ENCODE peak calls at places on chromosomes 2 and 18, in six cellular contexts. D is tibial nerve, V is A549, A is HepG2, L is ovary, G is H1. W is an unnamed sample. For H3K4me1, the result is how much of the 10 kb centered on the place peaks cover.

GRCh38 chr2:658426-658825 is 18.8 kb downstream of the TMEM18 start:
- DNase-seq in D (no peak), L (no peak), V (no peak), A (no peak), G (no peak), W (no peak)

GRCh38 chr18:54159916-54160315 is 64.6 kb downstream of the MBD2 start:
- DNase-seq in D (no peak), G (no peak), V (no peak), L (no peak), A (no peak), W (no peak)

GRCh38 chr2:20578895-20579825 is 71.7 kb downstream of the HS1BP3 start:
- DNase-seq in D (peak), V (peak), G (no peak), A (peak), L (peak), W (peak)

GRCh38 chr18:58335223-58335622 is 291.2 kb downstream of the NEDD4L start:
- DNase-seq in G (no peak), D (no peak), A (no peak), V (no peak), L (no peak), W (no peak)

GRCh38 chr18:23231340-23232021 is 96.2 kb downstream of the CABLES1 start:
- DNase-seq in D (peak), G (no peak), A (no peak), V (no peak), L (peak), W (no peak)

GRCh38 chr18:59395226-59396175 is 36.4 kb upstream of the LMAN1 start:
- DNase-seq in L (no peak), V (no peak), G (no peak), A (no peak), D (no peak), W (no peak)

GRCh38 chr18:59070181-59070912 is 69.3 kb upstream of the SEC11C start:
- DNase-seq in V (peak), L (peak), A (peak), D (peak), G (peak), W (peak)

GRCh38 chr2:241984658-241985057 is 115.1 kb downstream of the RTP5 start:
- DNase-seq in A (no peak), D (no peak), G (no peak), L (no peak), V (no peak), W (no peak)

GRCh38 chr2:24313744-24314632 is 46.3 kb downstream of the ITSN2 start:
- DNase-seq in D (no peak), G (no peak), A (no peak), V (no peak), L (no peak), W (no peak)

GRCh38 chr2:1742680-1743395 is 1.5 kb downstream of the PXDN start:
- DNase-seq in G (peak), A (no peak), D (peak), V (peak), L (peak), W (peak)

GRCh38 chr2:130388221-130388907 is 32.5 kb downstream of the PTPN18 start:
- DNase-seq in V (no peak), L (no peak), A (no peak), G (no peak), D (no peak), W (no peak)

GRCh38 chr2:207357216-207357615 is 172.5 kb upstream of the CREB1 start:
- DNase-seq in V (no peak), D (no peak), G (no peak), A (no peak), L (no peak), W (no peak)

GRCh38 chr2:101057051-101057933 is 55.2 kb downstream of the RPL31 start:
- DNase-seq in V (no peak), A (no peak), G (no peak), L (no peak), D (no peak), W (no peak)

GRCh38 chr2:88451647-88452150 is 794 bp downstream of the FOXI3 start:
- DNase-seq in G (peak), V (no peak), A (no peak), L (no peak), D (no peak), W (no peak)

GRCh38 chr2:429142-429541 is 141.3 kb upstream of the ALKAL2 start:
- DNase-seq in G (no peak), V (no peak), D (no peak), L (no peak), A (no peak), W (peak)

GRCh38 chr2:237978058-237978712 is 11.4 kb downstream of the UBE2F start:
- DNase-seq in G (no peak), V (no peak), D (peak), A (no peak), L (no peak), W (no peak)

GRCh38 chr18:13269599-13270011 is 51.0 kb downstream of the LDLRAD4 start:
- DNase-seq in D (no peak), A (no peak), L (peak), V (no peak), G (no peak), W (no peak)

GRCh38 chr2:143493339-143493738 is 364.1 kb downstream of the ARHGAP15 start:
- DNase-seq in G (no peak), D (no peak), A (no peak), L (no peak), V (no peak), W (no peak)

GRCh38 chr2:199303814-199304213 is 153.9 kb downstream of the SATB2 start:
- DNase-seq in D (no peak), L (no peak), G (no peak), A (no peak), V (no peak), W (no peak)

GRCh38 chr2:204027105-204027504 is 90.5 kb downstream of the ICOS start:
- DNase-seq in D (no peak), L (no peak), G (no peak), A (no peak), V (no peak), W (no peak)

GRCh38 chr18:6396843-6397242 is 17.9 kb downstream of the L3MBTL4 start:
- DNase-seq in A (no peak), G (no peak), L (no peak), V (no peak), D (no peak), W (no peak)
- TF ChIP-seq EP300 in A (no peak), G (no peak), L (no peak), V (no peak), D (no peak), W (no peak)

GRCh38 chr2:197137826-197138480 is 172.6 kb downstream of the ANKRD44 start:
- DNase-seq in L (no peak), G (no peak), A (no peak), V (no peak), D (no peak), W (no peak)

GRCh38 chr2:197136452-197136851 is 174.1 kb downstream of the ANKRD44 start:
- DNase-seq in D (no peak), A (no peak), V (no peak), G (no peak), L (no peak), W (no peak)

GRCh38 chr2:197138513-197138912 is 172.1 kb downstream of the ANKRD44 start:
- DNase-seq in D (no peak), A (no peak), V (no peak), G (no peak), L (no peak), W (no peak)

GRCh38 chr2:197135806-197136205 is 174.8 kb downstream of the ANKRD44 start:
- DNase-seq in L (no peak), V (no peak), G (no peak), A (no peak), D (no peak), W (no peak)

GRCh38 chr2:197137234-197137633 is 173.3 kb downstream of the ANKRD44 start:
- DNase-seq in D (no peak), G (no peak), A (no peak), L (no peak), V (no peak), W (no peak)
- H3K4me1 ChIP-seq in D (under half), G (under half), A (under half), L (under half), V (under half), W (under half)

DNA sequence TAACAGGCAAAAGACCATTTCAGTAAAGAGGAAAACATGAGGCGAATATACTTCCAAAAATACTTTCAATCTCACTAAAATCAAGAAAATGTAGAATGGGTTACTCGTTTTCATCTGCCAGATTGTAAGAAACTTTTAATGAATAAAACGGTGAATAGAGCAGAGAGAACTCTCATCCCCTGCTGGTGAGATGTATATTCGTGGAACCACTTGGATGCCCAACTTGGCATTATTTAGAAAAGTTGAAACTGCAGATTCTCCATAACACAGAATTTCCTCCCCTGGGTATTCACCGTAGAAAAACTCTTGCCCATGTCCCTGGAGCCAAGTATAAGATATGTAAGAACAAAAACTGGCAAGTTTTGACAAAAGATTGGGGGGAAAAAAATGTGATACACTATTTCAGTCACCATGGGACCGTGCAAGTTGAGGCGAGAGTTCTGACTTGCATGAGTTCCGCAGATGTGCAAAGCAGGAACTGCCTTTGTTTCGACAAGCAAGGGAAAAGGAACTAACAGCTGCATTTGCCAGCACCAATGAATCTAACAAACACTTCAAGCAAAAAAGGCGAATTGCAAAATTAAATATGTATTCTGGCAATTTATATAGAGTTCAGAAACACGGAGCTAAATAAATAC is 14.8 kb downstream of the TIMM21 start:
- DNase-seq in V (no peak), L (no peak), G (no peak), D (no peak), A (no peak), W (no peak)
- TF ChIP-seq POLR2A in V (no peak), L (no peak), G (no peak), D (no peak), A (no peak), W (no peak)

GRCh38 chr2:29108225-29108624 is 7.0 kb upstream of the CLIP4 start:
- DNase-seq in G (no peak), L (no peak), V (peak), A (peak), D (no peak), W (no peak)
- TF ChIP-seq EP300 in G (no peak), L (no peak), V (no peak), A (no peak), D (peak), W (no peak)